ENCODE peak calls at places on chromosomes 4 and X, in five cellular contexts. S is CD4-positive, alpha-beta T cell; G is activated naive CD8-positive, alpha-beta T cell treated with anti-CD3 and anti-CD28 coated beads, Interleukin-2, amount 10 ng/mL, durations not matched to agents 7 days and 5 days; F is esophagus mucosa; C is GM12878. R is an unnamed sample.

GRCh38 chrX:140157611-140158010 is 192.3 kb upstream of the CXorf66 start:
- ATAC-seq in G (no peak), F (no peak), S (no peak), C (no peak), R (no peak)

GRCh38 chr4:153639556-153640475 is 44.3 kb upstream of the TLR2 start:
- ATAC-seq in F (no peak), C (peak), G (no peak), S (no peak), R (no peak)

GRCh38 chr4:117085185-117085701 is at the start of gene TRAM1L1:
- ATAC-seq in F (peak), S (no peak), G (peak), C (no peak), R (peak)

GRCh38 chrX:95945528-95945927 is 739.1 kb upstream of the DIAPH2 start:
- ATAC-seq in C (no peak), F (peak), S (no peak), G (no peak), R (no peak)

GRCh38 chrX:141814213-141814857 is 23.8 kb upstream of the MAGEC3 start:
- ATAC-seq in F (no peak), S (no peak), C (no peak), G (no peak), R (no peak)

GRCh38 chr4:3640587-3640962 is 108.4 kb upstream of the LRPAP1 start:
- ATAC-seq in S (no peak), C (no peak), F (no peak), G (no peak), R (no peak)

GRCh38 chr4:23266401-23266800 is 573.7 kb downstream of the GBA3 start:
- ATAC-seq in S (no peak), F (no peak), G (no peak), C (no peak), R (no peak)

GRCh38 chrX:155755706-155756337 is 125.3 kb upstream of the VAMP7 start:
- ATAC-seq in C (no peak), F (no peak), S (no peak), G (no peak), R (no peak)

GRCh38 chr4:17713779-17714178 is 67.6 kb downstream of the FAM184B start:
- ATAC-seq in F (no peak), S (no peak), C (no peak), G (no peak), R (no peak)

GRCh38 chrX:13128104-13128503 is 83.7 kb upstream of the FAM9C start:
- ATAC-seq in S (no peak), G (no peak), C (no peak), F (no peak), R (peak)

GRCh38 chrX:13064599-13065143 is 20.3 kb upstream of the FAM9C start:
- ATAC-seq in G (peak), F (no peak), S (no peak), C (peak), R (peak)

GRCh38 chr4:99028187-99028586 is 32.7 kb downstream of the METAP1 start:
- ATAC-seq in F (no peak), C (peak), S (no peak), G (no peak), R (no peak)